ENCODE peak calls at places on chromosomes 3 and 15, in eight cellular contexts. L is neural progenitor cell, W is aorta, A is MM.1S, J is colonic mucosa, H is upper lobe of left lung, N is transverse colon, G is iPS DF 6.9. Z is an unnamed sample. For H3K36me3, the result is how much of the 10 kb centered on the place peaks cover.

GRCh38 chr3:135503429-135504083 is 462.0 kb upstream of the PPP2R3A start:
- DNase-seq in A (peak), H (peak), L (peak), W (peak), N (peak), G (peak), J (peak), Z (peak)

GRCh38 chr3:54698059-54698458 is 229.8 kb downstream of the LRTM1 start:
- DNase-seq in L (peak), W (no peak), G (no peak), A (no peak), H (no peak), J (no peak), N (no peak), Z (no peak)

GRCh38 chr3:184248454-184249411 is at the start of gene ALG3:
- DNase-seq in N (peak), J (peak), W (peak), L (peak), A (peak), G (no peak), H (peak), Z (peak)

GRCh38 chr3:188154758-188155574 is 1.0 kb downstream of the LPP start:
- DNase-seq in A (no peak), G (no peak), N (peak), L (no peak), J (no peak), H (no peak), W (no peak), Z (no peak)

GRCh38 chr3:197599089-197599765 is 43.5 kb upstream of the BDH1 start:
- DNase-seq in G (peak), J (peak), A (peak), L (peak), W (peak), H (peak), N (peak), Z (peak)

GRCh38 chr15:101539492-101539891 is 50.0 kb upstream of the PCSK6 start:
- DNase-seq in G (no peak), L (no peak), J (peak), N (no peak), H (no peak), W (no peak), A (no peak), Z (no peak)

GRCh38 chr15:31398677-31399260 is 72.1 kb downstream of the KLF13 start:
- DNase-seq in L (no peak), A (no peak), N (peak), J (peak), H (no peak), W (no peak), G (no peak), Z (peak)

GRCh38 chr15:74011610-74012009 is 17.1 kb downstream of the PML start:
- DNase-seq in N (peak), G (no peak), H (no peak), W (no peak), L (no peak), A (no peak), J (peak), Z (peak)

GRCh38 chr3:55204417-55204816 is 276.6 kb upstream of the LRTM1 start:
- DNase-seq in N (no peak), A (no peak), L (no peak), J (no peak), W (no peak), H (no peak), G (no peak), Z (no peak)

GRCh38 chr3:113573728-113574127 is 41.4 kb downstream of the SIDT1 start:
- DNase-seq in J (no peak), G (no peak), A (no peak), L (no peak), W (no peak), N (no peak), H (no peak), Z (no peak)

GRCh38 chr15:45665261-45665660 is 30.4 kb downstream of the SQOR start:
- DNase-seq in L (no peak), J (no peak), N (no peak), H (no peak), G (no peak), A (no peak), W (no peak), Z (no peak)

GRCh38 chr15:65856821-65857455 is 12.4 kb upstream of the RAB11A start:
- DNase-seq in N (peak), W (peak), G (no peak), J (peak), L (peak), A (peak), H (no peak), Z (peak)

GRCh38 chr3:41652931-41653330 is 309.0 kb downstream of the ULK4 start:
- DNase-seq in A (no peak), G (no peak), J (no peak), H (no peak), N (no peak), W (no peak), L (peak), Z (no peak)

GRCh38 chr3:3806092-3806491 is 6.9 kb downstream of the LRRN1 start:
- DNase-seq in H (no peak), L (peak), A (no peak), N (no peak), G (no peak), J (no peak), W (no peak), Z (no peak)

GRCh38 chr3:142962520-142963265 is 781 bp downstream of the PAQR9 start:
- DNase-seq in W (no peak), H (peak), A (no peak), N (no peak), L (no peak), J (no peak), G (no peak), Z (no peak)

GRCh38 chr3:32143849-32144757 is 37.7 kb downstream of the GPD1L start:
- DNase-seq in A (peak), N (peak), H (no peak), G (peak), J (peak), W (no peak), L (peak), Z (peak)
- H3K36me3 ChIP-seq in A (under half), N (under half), H (under half), G (under half), J (under half), W (under half), L (under half), Z (under half)

GRCh38 chr15:58616171-58616570 is 133.3 kb downstream of the ADAM10 start:
- DNase-seq in H (no peak), N (no peak), L (no peak), W (no peak), J (no peak), A (no peak), G (no peak), Z (no peak)

GRCh38 chr15:58606577-58607080 is 142.9 kb downstream of the ADAM10 start:
- DNase-seq in G (no peak), H (no peak), W (no peak), N (no peak), L (no peak), A (no peak), J (no peak), Z (no peak)

GRCh38 chr15:58608711-58609110 is 140.8 kb downstream of the ADAM10 start:
- DNase-seq in G (no peak), H (no peak), N (no peak), W (no peak), A (no peak), L (no peak), J (no peak), Z (no peak)

GRCh38 chr15:58608129-58608590 is 141.3 kb downstream of the ADAM10 start:
- DNase-seq in N (no peak), J (no peak), H (no peak), A (no peak), W (no peak), L (no peak), G (no peak), Z (no peak)

DNA sequence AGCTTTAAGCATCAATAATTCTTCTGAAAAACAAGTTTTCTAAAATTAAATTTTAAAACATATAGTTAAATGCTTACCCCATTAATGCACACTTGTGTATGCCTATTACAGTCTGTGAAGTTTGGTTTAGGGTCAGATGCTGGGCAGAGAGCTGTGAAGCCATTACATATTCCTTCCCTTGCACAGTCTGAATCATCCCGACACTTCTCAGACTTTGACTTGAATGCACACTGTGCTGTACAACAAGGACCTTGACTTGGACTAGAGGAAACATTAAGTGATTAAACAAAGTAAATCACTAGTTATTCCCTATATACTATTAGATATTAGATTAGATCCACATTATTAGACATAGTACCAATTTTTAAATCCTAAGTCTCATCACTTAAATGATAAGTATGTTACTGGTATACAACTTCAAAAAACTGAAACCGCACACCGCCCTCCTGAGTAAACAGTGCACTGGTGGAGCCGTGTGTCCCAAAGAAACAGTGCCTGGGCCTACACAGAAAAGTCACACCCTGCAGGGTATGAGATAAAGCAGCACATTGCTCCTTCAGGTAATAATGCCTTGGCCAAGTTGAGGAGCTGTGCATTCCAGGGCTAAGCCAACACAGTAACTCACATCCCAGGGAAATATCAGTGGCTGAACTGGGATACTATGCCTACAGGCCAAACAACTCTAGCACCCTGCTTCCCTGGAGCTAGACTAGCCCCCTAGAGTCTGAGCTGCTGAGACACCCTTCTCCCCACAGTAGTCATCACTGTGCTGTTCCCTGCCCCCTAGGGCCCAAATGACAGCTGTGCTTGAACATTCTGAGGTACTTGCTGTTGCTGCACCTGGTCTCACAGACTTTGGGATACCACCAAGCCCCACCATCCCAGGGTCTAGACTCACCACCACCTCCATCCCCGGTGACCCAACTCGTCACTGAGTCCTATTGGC is 137.5 kb downstream of the ADAM10 start:
- DNase-seq in J (peak), N (peak), H (no peak), W (no peak), A (no peak), L (no peak), G (no peak), Z (no peak)
- H3K4me3 ChIP-seq in J (no peak), N (no peak), H (no peak), W (no peak), A (no peak), L (no peak), G (no peak), Z (no peak)

GRCh38 chr3:108064293-108064887 is 26.4 kb downstream of the CD47 start:
- DNase-seq in H (no peak), A (no peak), J (no peak), N (no peak), W (no peak), G (no peak), L (no peak), Z (no peak)
- H3K36me3 ChIP-seq in H (under half), A (under half), J (under half), N (under half), W (under half), G (under half), L (under half), Z (under half)

GRCh38 chr3:134370611-134371451 is 3.4 kb downstream of the AMOTL2 start:
- DNase-seq in N (no peak), H (peak), G (no peak), J (no peak), W (peak), A (no peak), L (no peak), Z (no peak)
- H3K4me3 ChIP-seq in N (no peak), H (peak), G (no peak), J (no peak), W (no peak), A (no peak), L (no peak), Z (peak)

GRCh38 chr3:125025647-125026046 is 30.1 kb downstream of the HEG1 start:
- DNase-seq in N (no peak), G (no peak), W (no peak), L (no peak), J (no peak), H (no peak), A (no peak), Z (no peak)

GRCh38 chr3:125024817-125025216 is 31.0 kb downstream of the HEG1 start:
- DNase-seq in L (no peak), A (no peak), N (no peak), W (no peak), J (no peak), G (no peak), H (no peak), Z (peak)

GRCh38 chr3:125022186-125022585 is 33.6 kb downstream of the HEG1 start:
- DNase-seq in N (no peak), G (no peak), H (no peak), J (no peak), W (no peak), L (no peak), A (no peak), Z (no peak)

GRCh38 chr3:125028657-125029056 is 27.1 kb downstream of the HEG1 start:
- DNase-seq in W (no peak), G (no peak), H (no peak), J (no peak), L (no peak), N (no peak), A (no peak), Z (no peak)

GRCh38 chr3:125023833-125024560 is 31.8 kb downstream of the HEG1 start:
- DNase-seq in G (no peak), J (no peak), L (no peak), H (no peak), A (no peak), N (no peak), W (no peak), Z (no peak)
- H3K36me3 ChIP-seq in G (under half), J (under half), L (under half), H (under half), A (under half), N (under half), W (under half), Z (half or more)

GRCh38 chr3:106610362-106610997 is 741.7 kb upstream of the CBLB start:
- DNase-seq in H (no peak), G (no peak), N (no peak), A (no peak), W (no peak), L (no peak), J (no peak), Z (no peak)
- H3K4me3 ChIP-seq in H (no peak), G (no peak), N (no peak), A (no peak), W (no peak), L (no peak), J (no peak), Z (no peak)

DNA sequence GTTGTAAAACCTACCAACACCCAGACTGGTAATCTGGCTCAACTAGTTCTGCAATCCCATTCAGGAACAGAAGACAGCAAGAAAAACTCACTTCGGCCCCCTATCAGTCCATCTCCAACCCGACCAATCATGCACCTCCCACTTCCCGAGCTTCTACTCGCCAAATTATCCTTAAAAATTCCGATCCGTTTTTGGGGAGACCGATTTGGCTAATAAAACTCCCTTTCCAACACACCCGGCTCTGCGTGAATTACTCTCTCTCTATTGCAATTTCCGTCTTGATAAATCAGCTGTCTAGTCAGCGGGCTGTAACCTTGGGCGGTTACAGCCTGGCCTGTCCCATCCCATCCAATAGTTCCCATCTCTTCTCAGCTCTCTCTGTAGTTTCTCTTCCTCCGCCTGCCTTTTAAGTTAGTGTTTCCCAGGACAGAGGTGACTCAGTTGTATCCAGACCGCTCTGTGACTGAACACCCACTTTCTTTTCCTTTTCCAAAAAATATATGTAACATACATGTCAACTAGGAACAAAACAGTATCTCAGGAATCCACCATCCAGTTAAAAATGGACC is 780 bp upstream of the ACAD9 start:
- DNase-seq in N (peak), L (peak), H (no peak), A (peak), J (peak), G (no peak), W (no peak), Z (peak)
- H3K36me3 ChIP-seq in N (under half), L (under half), H (under half), A (under half), J (under half), G (under half), W (under half), Z (under half)

GRCh38 chr3:27315003-27315402 is 54.2 kb downstream of the NEK10 start:
- DNase-seq in G (no peak), H (no peak), L (no peak), A (no peak), J (no peak), W (no peak), N (no peak), Z (no peak)
- H3K4me3 ChIP-seq in G (no peak), H (no peak), L (no peak), A (no peak), J (no peak), W (no peak), N (no peak), Z (no peak)